ENCODE peak calls at places on chromosomes 11 and 22, in four cellular contexts. Y is spleen, I is tibial artery, A is GM10248. K is an unnamed sample.

GRCh38 chr11:10485646-10486045 is 30.6 kb downstream of the AMPD3 start:
- DNase-seq in Y (no peak), I (no peak), A (no peak), K (no peak)

GRCh38 chr22:33350961-33351360 is 292.8 kb upstream of the SYN3 start:
- DNase-seq in Y (no peak), I (no peak), A (no peak), K (no peak)

GRCh38 chr11:73185680-73186293 is 32.3 kb upstream of the P2RY2 start:
- DNase-seq in Y (no peak), I (peak), A (no peak), K (no peak)

GRCh38 chr22:23356094-23356493 is 175.8 kb downstream of the BCR start:
- DNase-seq in Y (no peak), I (no peak), A (no peak), K (no peak)

GRCh38 chr22:46275455-46276129 is 7.8 kb downstream of the TTC38 start:
- DNase-seq in Y (no peak), I (no peak), A (no peak), K (no peak)

GRCh38 chr11:70078095-70078795 is at the start of gene ANO1:
- DNase-seq in Y (peak), I (peak), A (no peak), K (no peak)

GRCh38 chr22:50657925-50658324 is 14.7 kb upstream of the SHANK3 start:
- DNase-seq in Y (no peak), I (no peak), A (no peak), K (no peak)

GRCh38 chr11:117861151-117862018 is 15.1 kb downstream of the FXYD6 start:
- DNase-seq in Y (no peak), I (no peak), A (no peak), K (no peak)

GRCh38 chr22:40806711-40807110 is 12.4 kb downstream of the SLC25A17 start:
- DNase-seq in Y (no peak), I (no peak), A (no peak), K (no peak)

GRCh38 chr22:41541484-41541883 is 2.8 kb downstream of the POLR3H start:
- DNase-seq in Y (no peak), I (no peak), A (no peak), K (no peak)

GRCh38 chr22:50314455-50315288 is 7.2 kb upstream of the PLXNB2 start:
- DNase-seq in Y (peak), I (no peak), A (peak), K (no peak)

GRCh38 chr11:10502770-10503169 is 38.2 kb downstream of the RNF141 start:
- DNase-seq in Y (peak), I (no peak), A (no peak), K (no peak)

GRCh38 chr11:45560153-45560934 is 105.1 kb downstream of the CHST1 start:
- DNase-seq in Y (no peak), I (no peak), A (no peak), K (no peak)

GRCh38 chr22:38327805-38328204 is 10.6 kb upstream of the CSNK1E start:
- DNase-seq in Y (no peak), I (no peak), A (no peak), K (no peak)

GRCh38 chr11:36628765-36629199 is 30.7 kb upstream of the RAG2 start:
- DNase-seq in Y (no peak), I (no peak), A (no peak), K (no peak)

GRCh38 chr22:37638351-37639069 is 959 bp upstream of the SH3BP1 start:
- DNase-seq in Y (peak), I (no peak), A (no peak), K (no peak)

GRCh38 chr11:32006799-32007388 is 84.0 kb upstream of the RCN1 start:
- DNase-seq in Y (no peak), I (no peak), A (peak), K (no peak)

GRCh38 chr11:119011476-119011875 is 6.7 kb downstream of the RPS25 start:
- DNase-seq in Y (peak), I (no peak), A (no peak), K (no peak)

GRCh38 chr22:17201285-17201945 is 17.8 kb downstream of the ADA2 start:
- DNase-seq in Y (no peak), I (no peak), A (no peak), K (no peak)
- TF ChIP-seq CTCF in Y (no peak), I (no peak), A (no peak), K (peak)

DNA sequence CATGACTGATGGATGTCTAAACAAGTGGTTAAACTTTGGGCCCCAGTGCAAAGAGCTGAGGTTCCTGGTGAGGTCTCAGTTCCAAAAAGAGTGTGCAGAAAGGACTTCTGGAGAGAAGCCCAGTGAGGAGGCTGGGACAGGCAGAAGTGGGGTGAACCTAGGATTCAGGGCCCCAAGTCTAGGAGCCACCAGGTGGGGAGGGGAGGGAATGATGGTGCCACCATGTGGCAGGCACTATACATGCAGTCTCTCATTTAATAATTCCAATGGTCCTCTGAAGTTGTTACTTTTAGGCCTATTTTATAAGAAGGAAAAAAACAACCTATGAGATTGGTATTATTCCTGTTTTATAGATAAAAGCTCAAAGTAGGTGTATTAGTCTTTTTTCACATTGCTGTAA is 102.0 kb downstream of the INSC start:
- DNase-seq in Y (no peak), I (no peak), A (peak), K (no peak)
- TF ChIP-seq CTCF in Y (no peak), I (no peak), A (peak), K (peak)

DNA sequence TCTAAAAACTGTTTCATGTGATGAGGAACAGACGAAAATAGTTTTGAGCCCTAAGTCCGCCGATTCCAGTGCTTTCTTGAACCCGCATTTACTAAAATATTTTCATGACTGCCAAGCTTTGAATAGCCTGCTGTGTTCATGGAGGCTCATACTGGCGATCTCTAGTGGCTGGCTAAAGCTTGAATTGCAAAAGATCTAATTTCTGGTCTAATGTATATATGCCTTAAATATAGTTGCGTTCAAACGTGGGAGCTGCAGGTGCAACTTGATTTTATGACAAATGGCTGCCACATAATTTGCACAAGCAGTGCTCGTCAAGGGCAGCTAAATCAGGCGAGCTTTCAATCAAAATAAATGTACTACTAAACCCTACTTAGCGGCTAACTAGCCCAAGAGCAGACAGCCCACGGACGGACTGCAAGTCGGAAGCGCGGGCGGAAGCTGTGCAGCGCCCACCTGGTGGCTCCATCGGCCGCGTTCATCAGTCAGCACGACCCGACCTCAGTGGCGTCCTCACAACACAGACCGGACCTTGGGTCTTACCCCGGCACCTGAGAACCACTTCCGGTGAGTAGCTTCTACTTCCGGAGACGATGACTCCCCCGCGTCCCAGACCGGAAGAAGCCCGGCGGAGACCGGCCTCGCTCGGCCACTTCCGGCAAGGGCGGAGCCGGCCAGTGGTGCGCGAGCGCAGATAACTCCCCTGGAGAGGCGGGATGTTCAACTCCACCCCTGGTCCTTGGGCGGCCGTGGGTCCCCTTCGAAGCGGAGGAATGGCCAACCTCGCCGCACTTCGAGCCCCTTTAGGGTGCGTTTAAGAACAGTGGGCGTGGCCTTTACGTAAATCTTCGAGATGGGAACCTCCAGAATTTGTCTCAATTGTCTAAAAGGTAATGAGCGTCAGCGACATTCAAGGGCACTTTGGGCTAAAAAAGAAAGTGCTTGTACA is 6.1 kb downstream of the RPL27A start:
- DNase-seq in Y (peak), I (peak), A (peak), K (peak)
- TF ChIP-seq CTCF in Y (no peak), I (peak), A (peak), K (peak)

GRCh38 chr22:18070556-18071306 is 7.1 kb upstream of the PEX26 start:
- DNase-seq in Y (peak), I (no peak), A (no peak), K (no peak)
- TF ChIP-seq CTCF in Y (no peak), I (no peak), A (peak), K (peak)

DNA sequence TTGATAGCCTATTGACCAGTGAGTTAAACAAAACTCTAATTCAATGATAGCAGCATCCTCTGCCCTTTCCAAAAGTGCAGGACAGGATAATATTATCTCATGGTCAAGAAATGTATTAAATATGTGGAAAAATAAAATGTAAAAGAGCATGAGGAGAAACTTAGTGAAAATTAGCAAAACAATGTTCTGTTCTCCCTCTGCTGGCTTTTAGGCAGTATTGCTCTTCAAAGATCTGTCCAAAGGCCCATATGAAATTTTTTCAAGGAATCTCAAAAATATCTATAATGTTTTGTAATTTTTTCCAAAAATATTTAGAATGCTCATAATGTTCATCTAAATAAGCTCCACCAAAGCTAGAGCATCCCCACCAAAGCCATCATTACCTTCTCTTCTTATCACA is 8.3 kb upstream of the ARL14EP start:
- DNase-seq in Y (no peak), I (no peak), A (no peak), K (no peak)
- TF ChIP-seq CTCF in Y (no peak), I (no peak), A (peak), K (peak)

DNA sequence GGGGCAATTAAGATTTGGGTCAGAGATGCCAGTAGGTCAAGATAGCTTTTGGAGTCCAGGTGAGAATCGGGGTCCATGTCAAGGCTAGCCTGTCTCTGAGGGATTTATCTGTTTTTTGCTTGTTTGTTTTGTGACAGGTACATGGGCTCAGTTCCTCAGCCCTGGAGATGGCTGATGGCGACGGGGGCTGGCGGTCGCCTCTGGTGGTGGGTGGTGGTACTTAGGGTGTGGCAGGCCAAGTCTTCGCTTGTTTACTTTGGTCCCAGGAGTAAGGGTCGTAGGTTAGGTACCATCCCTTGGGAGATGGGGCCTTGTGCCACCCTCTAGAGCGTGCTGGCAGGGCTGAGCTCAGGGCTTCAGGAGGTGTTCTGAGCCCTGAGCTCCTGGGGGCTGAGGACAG is 4.7 kb downstream of the SLC25A45 start:
- DNase-seq in Y (no peak), I (no peak), A (no peak), K (no peak)
- TF ChIP-seq CTCF in Y (no peak), I (no peak), A (no peak), K (peak)

GRCh38 chr11:408154-409007 is 6.4 kb downstream of the SIGIRR start:
- DNase-seq in Y (no peak), I (no peak), A (no peak), K (no peak)

GRCh38 chr11:407651-408080 is 7.1 kb downstream of the SIGIRR start:
- DNase-seq in Y (no peak), I (no peak), A (no peak), K (no peak)

GRCh38 chr11:405323-405975 is 9.3 kb downstream of the SIGIRR start:
- DNase-seq in Y (no peak), I (peak), A (no peak), K (no peak)

GRCh38 chr11:405976-406795 is 8.6 kb downstream of the SIGIRR start:
- DNase-seq in Y (no peak), I (no peak), A (no peak), K (no peak)

GRCh38 chr11:406796-407650 is 7.8 kb downstream of the SIGIRR start:
- DNase-seq in Y (peak), I (peak), A (peak), K (no peak)
- TF ChIP-seq CTCF in Y (no peak), I (no peak), A (peak), K (no peak)

DNA sequence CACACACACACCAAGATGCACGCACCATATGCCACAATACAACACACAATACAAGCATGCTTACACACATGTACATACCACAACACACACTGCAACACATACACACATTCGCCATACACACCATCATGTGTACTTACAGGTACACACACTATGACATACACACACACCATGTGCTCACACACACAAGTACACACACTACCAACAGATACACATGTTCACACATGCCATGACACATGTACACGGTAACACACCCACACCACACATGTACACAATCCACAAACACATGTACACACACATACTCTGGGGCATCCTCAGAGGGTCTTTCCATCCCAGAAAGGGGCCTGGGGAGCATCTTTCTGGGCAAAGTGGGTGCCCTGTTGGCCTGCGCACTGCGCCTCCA is 82.2 kb downstream of the ST3GAL4 start:
- DNase-seq in Y (no peak), I (no peak), A (no peak), K (no peak)
- TF ChIP-seq CTCF in Y (no peak), I (no peak), A (no peak), K (no peak)

GRCh38 chr11:3092603-3093141 is 35.4 kb upstream of the CARS1 start:
- DNase-seq in Y (no peak), I (no peak), A (peak), K (no peak)
- TF ChIP-seq CTCF in Y (no peak), I (no peak), A (no peak), K (no peak)

DNA sequence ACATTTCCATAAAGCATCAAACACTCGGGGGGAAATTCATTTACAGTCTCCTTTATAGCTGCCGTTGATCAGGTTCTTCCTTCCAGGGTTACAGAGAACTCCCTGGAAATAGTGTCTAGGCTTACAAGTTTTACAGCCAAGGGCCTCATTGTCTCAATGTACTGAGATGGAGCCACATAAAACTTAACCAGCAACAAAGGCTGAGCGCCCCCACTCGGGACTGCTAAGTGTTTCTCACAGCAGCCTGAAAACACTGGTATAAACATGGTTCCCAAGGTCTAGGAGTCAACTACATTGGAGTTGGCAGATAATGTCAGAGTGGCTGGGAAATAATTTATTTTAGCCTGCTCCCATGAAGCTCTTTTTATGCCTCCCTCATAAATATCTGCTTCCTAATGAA is 686.2 kb downstream of the OPCML start:
- DNase-seq in Y (no peak), I (no peak), A (no peak), K (no peak)
- TF ChIP-seq CTCF in Y (no peak), I (no peak), A (no peak), K (no peak)

K was measured in progenitor cell of endocrine pancreas.